ENCODE peak calls at places on chromosomes 2 and 18, in four cellular contexts. V, X, K and L are unnamed samples.

GRCh38 chr18:13524054-13524453 is 202.3 kb downstream of the FAM210A start:
- DNase-seq in V (no peak), X (no peak), K (no peak), L (no peak)

GRCh38 chr2:130797493-130798435 is 39.0 kb upstream of the ARHGEF4 start:
- DNase-seq in V (peak), X (peak), K (peak), L (peak)

GRCh38 chr18:26470011-26470637 is 78.2 kb downstream of the KCTD1 start:
- DNase-seq in V (no peak), X (no peak), K (peak), L (no peak)

GRCh38 chr2:236168110-236169067 is at the start of gene GBX2:
- DNase-seq in V (peak), X (no peak), K (peak), L (peak)

GRCh38 chr2:128686498-128686861 is 367.8 kb upstream of the HS6ST1 start:
- DNase-seq in V (no peak), X (no peak), K (no peak), L (no peak)

GRCh38 chr18:48743046-48743445 is 204.2 kb downstream of the CTIF start:
- DNase-seq in V (no peak), X (no peak), K (no peak), L (peak)

GRCh38 chr2:71882949-71883472 is 264.7 kb downstream of the CYP26B1 start:
- DNase-seq in V (no peak), X (no peak), K (no peak), L (peak)

GRCh38 chr2:20439193-20439475 is 7.7 kb upstream of the RHOB start:
- DNase-seq in V (no peak), X (no peak), K (no peak), L (no peak)